ENCODE peak calls at places on chromosomes 1 and 21, in eight cellular contexts. Z is dermis microvascular lymphatic vessel endothelial cell; M is stimulated activated CD4-positive, alpha-beta T cell treated with anti-CD3 and anti-CD28 coated beads, Interleukin-4, amount 100 ng/mL, for 1 hour; V is colonic mucosa; E is GM13976; R is stimulated activated CD8-positive, alpha-beta memory T cell treated with anti-CD3 and anti-CD28 coated beads, Interleukin-7, amount 100 ng/mL, for 1 hour; J is mesothelial cell of epicardium; F is iris pigment epithelial cell. G is an unnamed sample.

GRCh38 chr1:202438393-202439174 is 90.1 kb downstream of the PPP1R12B start:
- DNase-seq in M (no peak), J (no peak), Z (no peak), V (no peak), E (no peak), F (no peak), R (no peak), G (no peak)

GRCh38 chr1:150560011-150560438 is 10.8 kb downstream of the ADAMTSL4 start:
- DNase-seq in V (peak), R (no peak), E (peak), Z (peak), F (peak), J (peak), M (peak), G (peak)

GRCh38 chr1:88552226-88552625 is 131.8 kb upstream of the PKN2 start:
- DNase-seq in E (no peak), R (no peak), J (no peak), F (no peak), Z (no peak), M (no peak), V (no peak), G (no peak)

GRCh38 chr1:160210563-160210962 is 5.4 kb downstream of the PEA15 start:
- DNase-seq in Z (no peak), M (no peak), R (no peak), F (no peak), E (no peak), V (no peak), J (no peak), G (peak)

GRCh38 chr1:53065391-53065790 is 3.4 kb downstream of the PODN start:
- DNase-seq in E (no peak), V (no peak), M (no peak), F (no peak), Z (no peak), R (no peak), J (no peak), G (no peak)

GRCh38 chr1:16298653-16299052 is 53.6 kb downstream of the FBXO42 start:
- DNase-seq in Z (no peak), J (no peak), V (no peak), F (peak), M (no peak), R (no peak), E (no peak), G (no peak)

GRCh38 chr21:15062566-15062965 is 2.2 kb downstream of the NRIP1 start:
- DNase-seq in Z (peak), J (no peak), V (no peak), M (no peak), E (no peak), R (no peak), F (peak), G (no peak)

GRCh38 chr1:230291731-230292620 is 134.2 kb downstream of the PGBD5 start:
- DNase-seq in V (no peak), E (no peak), F (no peak), M (no peak), J (no peak), Z (no peak), R (no peak), G (peak)

GRCh38 chr21:39705849-39706248 is 39.1 kb upstream of the IGSF5 start:
- DNase-seq in F (peak), Z (no peak), V (no peak), J (no peak), R (no peak), M (no peak), E (no peak), G (no peak)

GRCh38 chr1:26994772-26995625 is 1.5 kb downstream of the TRNP1 start:
- DNase-seq in V (no peak), M (no peak), J (no peak), E (no peak), R (no peak), F (no peak), Z (no peak), G (no peak)

GRCh38 chr1:24558902-24559791 is 3.3 kb downstream of the NCMAP start:
- DNase-seq in Z (no peak), J (no peak), E (no peak), M (no peak), V (peak), F (peak), R (no peak), G (no peak)

GRCh38 chr1:219459321-219460105 is 153.4 kb downstream of the ZC3H11B start:
- DNase-seq in Z (no peak), E (no peak), F (no peak), V (no peak), M (no peak), J (no peak), R (no peak), G (no peak)

GRCh38 chr1:161884475-161884874 is 118.4 kb downstream of the ATF6 start:
- DNase-seq in R (no peak), J (no peak), E (no peak), V (no peak), M (no peak), F (peak), Z (no peak), G (no peak)

GRCh38 chr1:108609483-108610066 is 49.7 kb downstream of the EEIG2 start:
- DNase-seq in E (no peak), J (no peak), R (no peak), Z (no peak), F (peak), V (no peak), M (no peak), G (no peak)

GRCh38 chr1:234926574-234927311 is 201.9 kb downstream of the TOMM20 start:
- DNase-seq in J (no peak), E (peak), F (no peak), R (no peak), M (peak), Z (peak), V (peak), G (peak)

GRCh38 chr1:30446508-30446907 is 276.9 kb downstream of the MATN1 start:
- DNase-seq in M (no peak), V (no peak), F (no peak), J (no peak), Z (no peak), R (no peak), E (no peak), G (no peak)

GRCh38 chr1:200960948-200961340 is 62.6 kb downstream of the KIF21B start:
- DNase-seq in E (no peak), R (no peak), V (no peak), Z (no peak), J (no peak), F (no peak), M (no peak), G (peak)

GRCh38 chr1:240178366-240178765 is 86.7 kb downstream of the FMN2 start:
- DNase-seq in F (no peak), V (no peak), R (no peak), J (no peak), M (no peak), E (no peak), Z (no peak), G (no peak)

GRCh38 chr1:48870596-48870995 is 93.9 kb upstream of the BEND5 start:
- DNase-seq in M (no peak), Z (peak), J (no peak), F (peak), V (no peak), R (no peak), E (no peak), G (no peak)

GRCh38 chr1:94876362-94876761 is 50.5 kb downstream of the CNN3 start:
- DNase-seq in F (peak), E (no peak), R (no peak), J (no peak), Z (no peak), V (no peak), M (no peak), G (no peak)

GRCh38 chr1:171313835-171314320 is at the start of gene FMO4:
- DNase-seq in F (peak), J (peak), R (peak), M (peak), E (peak), Z (peak), V (peak), G (peak)

GRCh38 chr1:111541721-111542120 is 38.3 kb upstream of the ADORA3 start:
- DNase-seq in V (no peak), M (no peak), F (peak), R (no peak), E (no peak), J (no peak), Z (no peak), G (no peak)

GRCh38 chr1:237181731-237182317 is 139.8 kb downstream of the RYR2 start:
- DNase-seq in M (no peak), J (no peak), V (no peak), F (peak), E (no peak), Z (no peak), R (no peak), G (no peak)

GRCh38 chr1:180652791-180653190 is 21.0 kb downstream of the XPR1 start:
- DNase-seq in R (no peak), M (no peak), V (no peak), J (no peak), E (no peak), F (peak), Z (no peak), G (no peak)

GRCh38 chr1:205524794-205525101 is 20.3 kb downstream of the CDK18 start:
- DNase-seq in F (no peak), Z (no peak), E (no peak), R (no peak), M (no peak), V (no peak), J (no peak), G (no peak)

G was measured in suprapubic skin.